ENCODE peak calls at places on chromosomes 1 and 21, in seven cellular contexts. One of them, this sample, is unnamed. For H3K4me1, the result is how much of the 10 kb centered on the place peaks cover.

GRCh38 chr1:1121611-1122077 is 5.8 kb upstream of the C1orf159 start:
- DNase-seq in left ventricle myocardium inferior: no peak
- DNase-seq in K562: no peak
- DNase-seq in GM23338: no peak
- DNase-seq in tibial artery: no peak
- DNase-seq in body of pancreas: no peak
- DNase-seq in foreskin keratinocyte: peak
- DNase-seq in this sample: no peak

GRCh38 chr1:246265481-246265880 is 241.6 kb downstream of the SMYD3 start:
- DNase-seq in left ventricle myocardium inferior: no peak
- DNase-seq in K562: no peak
- DNase-seq in GM23338: no peak
- DNase-seq in tibial artery: no peak
- DNase-seq in body of pancreas: no peak
- DNase-seq in foreskin keratinocyte: no peak
- DNase-seq in this sample: no peak

GRCh38 chr1:100683448-100684349 is 35.8 kb upstream of the VCAM1 start:
- DNase-seq in left ventricle myocardium inferior: no peak
- DNase-seq in K562: no peak
- DNase-seq in GM23338: no peak
- DNase-seq in tibial artery: no peak
- DNase-seq in body of pancreas: no peak
- DNase-seq in foreskin keratinocyte: no peak
- DNase-seq in this sample: no peak

GRCh38 chr21:24118738-24119470 is 1488.4 kb downstream of the MRPL39 start:
- DNase-seq in left ventricle myocardium inferior: no peak
- DNase-seq in K562: no peak
- DNase-seq in GM23338: no peak
- DNase-seq in tibial artery: no peak
- DNase-seq in body of pancreas: no peak
- DNase-seq in foreskin keratinocyte: peak
- DNase-seq in this sample: no peak

GRCh38 chr1:117466761-117467160 is 99.5 kb downstream of the MAN1A2 start:
- DNase-seq in left ventricle myocardium inferior: no peak
- DNase-seq in K562: no peak
- DNase-seq in GM23338: no peak
- DNase-seq in tibial artery: no peak
- DNase-seq in body of pancreas: no peak
- DNase-seq in foreskin keratinocyte: peak
- DNase-seq in this sample: no peak

GRCh38 chr1:219269171-219269570 is 95.5 kb downstream of the LYPLAL1 start:
- DNase-seq in left ventricle myocardium inferior: no peak
- DNase-seq in K562: no peak
- DNase-seq in GM23338: no peak
- DNase-seq in tibial artery: no peak
- DNase-seq in body of pancreas: no peak
- DNase-seq in foreskin keratinocyte: no peak
- DNase-seq in this sample: no peak

GRCh38 chr1:75123756-75124155 is 10.4 kb upstream of the LHX8 start:
- DNase-seq in left ventricle myocardium inferior: no peak
- DNase-seq in K562: no peak
- DNase-seq in GM23338: no peak
- DNase-seq in tibial artery: no peak
- DNase-seq in body of pancreas: no peak
- DNase-seq in foreskin keratinocyte: no peak
- DNase-seq in this sample: no peak

GRCh38 chr1:212428496-212428895 is 4.2 kb upstream of the NENF start:
- DNase-seq in left ventricle myocardium inferior: no peak
- DNase-seq in K562: no peak
- DNase-seq in GM23338: no peak
- DNase-seq in tibial artery: no peak
- DNase-seq in body of pancreas: no peak
- DNase-seq in foreskin keratinocyte: no peak
- DNase-seq in this sample: no peak

GRCh38 chr21:38820471-38821239 is 14.9 kb downstream of the ETS2 start:
- DNase-seq in left ventricle myocardium inferior: no peak
- DNase-seq in K562: no peak
- DNase-seq in GM23338: no peak
- DNase-seq in tibial artery: no peak
- DNase-seq in body of pancreas: no peak
- DNase-seq in foreskin keratinocyte: no peak
- DNase-seq in this sample: no peak

GRCh38 chr1:20726107-20726911 is 6.2 kb downstream of the SH2D5 start:
- DNase-seq in left ventricle myocardium inferior: no peak
- DNase-seq in K562: no peak
- DNase-seq in GM23338: no peak
- DNase-seq in tibial artery: no peak
- DNase-seq in body of pancreas: no peak
- DNase-seq in foreskin keratinocyte: no peak
- DNase-seq in this sample: no peak

GRCh38 chr1:187956975-187957374 is 1128.2 kb downstream of the PLA2G4A start:
- DNase-seq in left ventricle myocardium inferior: no peak
- DNase-seq in K562: no peak
- DNase-seq in GM23338: no peak
- DNase-seq in tibial artery: no peak
- DNase-seq in body of pancreas: no peak
- DNase-seq in foreskin keratinocyte: no peak
- DNase-seq in this sample: no peak

GRCh38 chr1:53108646-53109580 is 33.5 kb downstream of the SLC1A7 start:
- DNase-seq in left ventricle myocardium inferior: no peak
- DNase-seq in K562: no peak
- DNase-seq in GM23338: no peak
- DNase-seq in tibial artery: no peak
- DNase-seq in body of pancreas: peak
- DNase-seq in foreskin keratinocyte: peak
- DNase-seq in this sample: no peak

GRCh38 chr21:46325073-46325912 is 1.3 kb downstream of the PCNT start:
- DNase-seq in left ventricle myocardium inferior: peak
- DNase-seq in K562: peak
- DNase-seq in GM23338: peak
- DNase-seq in tibial artery: peak
- DNase-seq in body of pancreas: peak
- DNase-seq in foreskin keratinocyte: peak
- DNase-seq in this sample: no peak

GRCh38 chr1:26540346-26540745 is 10.8 kb downstream of the RPS6KA1 start:
- DNase-seq in left ventricle myocardium inferior: no peak
- DNase-seq in K562: no peak
- DNase-seq in GM23338: no peak
- DNase-seq in tibial artery: no peak
- DNase-seq in body of pancreas: no peak
- DNase-seq in foreskin keratinocyte: no peak
- DNase-seq in this sample: no peak

GRCh38 chr1:55244476-55245109 is 29.4 kb upstream of the USP24 start:
- DNase-seq in left ventricle myocardium inferior: no peak
- DNase-seq in K562: no peak
- DNase-seq in GM23338: no peak
- DNase-seq in tibial artery: no peak
- DNase-seq in body of pancreas: peak
- DNase-seq in foreskin keratinocyte: peak
- DNase-seq in this sample: no peak

GRCh38 chr1:115293899-115294298 is 44.1 kb downstream of the NGF start:
- DNase-seq in left ventricle myocardium inferior: no peak
- DNase-seq in K562: no peak
- DNase-seq in GM23338: no peak
- DNase-seq in tibial artery: no peak
- DNase-seq in body of pancreas: no peak
- DNase-seq in foreskin keratinocyte: peak
- DNase-seq in this sample: no peak

GRCh38 chr1:25031966-25032667 is 102.0 kb upstream of the RUNX3 start:
- DNase-seq in left ventricle myocardium inferior: peak
- DNase-seq in K562: no peak
- DNase-seq in GM23338: no peak
- DNase-seq in tibial artery: no peak
- DNase-seq in body of pancreas: peak
- DNase-seq in foreskin keratinocyte: peak
- DNase-seq in this sample: no peak

GRCh38 chr1:29454616-29455380 is 218.5 kb downstream of the PTPRU start:
- DNase-seq in left ventricle myocardium inferior: no peak
- DNase-seq in K562: no peak
- DNase-seq in GM23338: no peak
- DNase-seq in tibial artery: peak
- DNase-seq in body of pancreas: no peak
- DNase-seq in foreskin keratinocyte: no peak
- DNase-seq in this sample: no peak

GRCh38 chr1:94859157-94859556 is 39.0 kb downstream of the SLC44A3 start:
- DNase-seq in left ventricle myocardium inferior: no peak
- DNase-seq in K562: no peak
- DNase-seq in GM23338: no peak
- DNase-seq in tibial artery: no peak
- DNase-seq in body of pancreas: no peak
- DNase-seq in foreskin keratinocyte: no peak
- DNase-seq in this sample: no peak

GRCh38 chr21:30740462-30740861 is 6.6 kb downstream of the KRTAP21-2 start:
- DNase-seq in left ventricle myocardium inferior: no peak
- DNase-seq in K562: no peak
- DNase-seq in GM23338: no peak
- DNase-seq in tibial artery: no peak
- DNase-seq in body of pancreas: no peak
- DNase-seq in foreskin keratinocyte: no peak
- DNase-seq in this sample: no peak

GRCh38 chr1:111656093-111657017 is 36.8 kb downstream of the RAP1A start:
- DNase-seq in left ventricle myocardium inferior: no peak
- DNase-seq in K562: peak
- DNase-seq in GM23338: peak
- DNase-seq in tibial artery: peak
- DNase-seq in body of pancreas: peak
- DNase-seq in foreskin keratinocyte: peak
- DNase-seq in this sample: peak
- TF ChIP-seq CTCF in left ventricle myocardium inferior: peak
- TF ChIP-seq CTCF in K562: peak
- TF ChIP-seq CTCF in GM23338: peak
- TF ChIP-seq CTCF in tibial artery: peak
- TF ChIP-seq CTCF in body of pancreas: peak
- TF ChIP-seq CTCF in foreskin keratinocyte: peak
- TF ChIP-seq CTCF in this sample: peak

GRCh38 chr1:234727018-234727757 is 117.2 kb upstream of the IRF2BP2 start:
- DNase-seq in left ventricle myocardium inferior: no peak
- DNase-seq in K562: no peak
- DNase-seq in GM23338: peak
- DNase-seq in tibial artery: no peak
- DNase-seq in body of pancreas: no peak
- DNase-seq in foreskin keratinocyte: no peak
- DNase-seq in this sample: no peak
- H3K4me1 ChIP-seq in left ventricle myocardium inferior: half or more
- H3K4me1 ChIP-seq in K562: half or more
- H3K4me1 ChIP-seq in GM23338: under half
- H3K4me1 ChIP-seq in tibial artery: under half
- H3K4me1 ChIP-seq in body of pancreas: half or more
- H3K4me1 ChIP-seq in foreskin keratinocyte: half or more
- H3K4me1 ChIP-seq in this sample: under half

GRCh38 chr1:190373705-190374336 is 103.8 kb downstream of the BRINP3 start:
- DNase-seq in left ventricle myocardium inferior: no peak
- DNase-seq in K562: no peak
- DNase-seq in GM23338: peak
- DNase-seq in tibial artery: no peak
- DNase-seq in body of pancreas: peak
- DNase-seq in foreskin keratinocyte: no peak
- DNase-seq in this sample: no peak
- TF ChIP-seq CTCF in left ventricle myocardium inferior: no peak
- TF ChIP-seq CTCF in K562: peak
- TF ChIP-seq CTCF in GM23338: peak
- TF ChIP-seq CTCF in tibial artery: no peak
- TF ChIP-seq CTCF in body of pancreas: peak
- TF ChIP-seq CTCF in foreskin keratinocyte: peak
- TF ChIP-seq CTCF in this sample: no peak

GRCh38 chr1:216462061-216462775 is 39.0 kb upstream of the USH2A start:
- DNase-seq in left ventricle myocardium inferior: no peak
- DNase-seq in K562: no peak
- DNase-seq in GM23338: no peak
- DNase-seq in tibial artery: no peak
- DNase-seq in body of pancreas: no peak
- DNase-seq in foreskin keratinocyte: no peak
- DNase-seq in this sample: no peak
- H3K4me1 ChIP-seq in left ventricle myocardium inferior: under half
- H3K4me1 ChIP-seq in K562: under half
- H3K4me1 ChIP-seq in GM23338: under half
- H3K4me1 ChIP-seq in tibial artery: under half
- H3K4me1 ChIP-seq in body of pancreas: under half
- H3K4me1 ChIP-seq in foreskin keratinocyte: under half
- H3K4me1 ChIP-seq in this sample: under half

GRCh38 chr1:203661572-203661971 is 34.9 kb downstream of the ATP2B4 start:
- DNase-seq in left ventricle myocardium inferior: peak
- DNase-seq in K562: no peak
- DNase-seq in GM23338: no peak
- DNase-seq in tibial artery: no peak
- DNase-seq in body of pancreas: peak
- DNase-seq in foreskin keratinocyte: no peak
- DNase-seq in this sample: no peak

GRCh38 chr1:203660931-203661484 is 34.4 kb downstream of the ATP2B4 start:
- DNase-seq in left ventricle myocardium inferior: no peak
- DNase-seq in K562: no peak
- DNase-seq in GM23338: no peak
- DNase-seq in tibial artery: no peak
- DNase-seq in body of pancreas: no peak
- DNase-seq in foreskin keratinocyte: no peak
- DNase-seq in this sample: no peak

GRCh38 chr1:203658274-203658673 is 31.6 kb downstream of the ATP2B4 start:
- DNase-seq in left ventricle myocardium inferior: no peak
- DNase-seq in K562: no peak
- DNase-seq in GM23338: no peak
- DNase-seq in tibial artery: no peak
- DNase-seq in body of pancreas: no peak
- DNase-seq in foreskin keratinocyte: no peak
- DNase-seq in this sample: no peak

GRCh38 chr1:203657735-203658134 is 31.1 kb downstream of the ATP2B4 start:
- DNase-seq in left ventricle myocardium inferior: no peak
- DNase-seq in K562: no peak
- DNase-seq in GM23338: no peak
- DNase-seq in tibial artery: no peak
- DNase-seq in body of pancreas: no peak
- DNase-seq in foreskin keratinocyte: no peak
- DNase-seq in this sample: no peak

GRCh38 chr1:203660069-203660468 is 33.4 kb downstream of the ATP2B4 start:
- DNase-seq in left ventricle myocardium inferior: no peak
- DNase-seq in K562: no peak
- DNase-seq in GM23338: no peak
- DNase-seq in tibial artery: no peak
- DNase-seq in body of pancreas: no peak
- DNase-seq in foreskin keratinocyte: no peak
- DNase-seq in this sample: no peak
- TF ChIP-seq CTCF in left ventricle myocardium inferior: no peak
- TF ChIP-seq CTCF in K562: no peak
- TF ChIP-seq CTCF in GM23338: no peak
- TF ChIP-seq CTCF in tibial artery: no peak
- TF ChIP-seq CTCF in body of pancreas: no peak
- TF ChIP-seq CTCF in foreskin keratinocyte: no peak
- TF ChIP-seq CTCF in this sample: no peak

This sample was measured in thoracic aorta.